ENCODE peak calls at places on chromosome 16, in five cellular contexts. One of them, this sample, is unnamed.

GRCh38 chr16:67167588-67167987 is 2.8 kb upstream of the NOL3 start:
- DNase-seq in astrocyte of the cerebellum: no peak
- DNase-seq in midbrain: no peak
- DNase-seq in NCI-H345: no peak
- DNase-seq in bronchial epithelial cell: no peak
- DNase-seq in this sample: no peak

GRCh38 chr16:75029854-75030253 is 31.0 kb downstream of the ZNRF1 start:
- DNase-seq in midbrain: no peak
- DNase-seq in astrocyte of the cerebellum: no peak
- DNase-seq in NCI-H345: no peak
- DNase-seq in bronchial epithelial cell: peak
- DNase-seq in this sample: no peak

GRCh38 chr16:66026211-66026610 is 340.3 kb upstream of the CDH5 start:
- DNase-seq in NCI-H345: peak
- DNase-seq in midbrain: no peak
- DNase-seq in astrocyte of the cerebellum: no peak
- DNase-seq in bronchial epithelial cell: no peak
- DNase-seq in this sample: no peak

GRCh38 chr16:67719778-67720144 is 645 bp upstream of the GFOD2 start:
- DNase-seq in midbrain: peak
- DNase-seq in bronchial epithelial cell: peak
- DNase-seq in astrocyte of the cerebellum: peak
- DNase-seq in NCI-H345: peak
- DNase-seq in this sample: peak

GRCh38 chr16:1678500-1679098 is 520 bp downstream of the JPT2 start:
- DNase-seq in astrocyte of the cerebellum: no peak
- DNase-seq in NCI-H345: peak
- DNase-seq in midbrain: no peak
- DNase-seq in bronchial epithelial cell: peak
- DNase-seq in this sample: no peak

GRCh38 chr16:82016268-82016667 is 5.0 kb upstream of the SDR42E1 start:
- DNase-seq in bronchial epithelial cell: peak
- DNase-seq in midbrain: no peak
- DNase-seq in astrocyte of the cerebellum: peak
- DNase-seq in NCI-H345: no peak
- DNase-seq in this sample: no peak

GRCh38 chr16:79994413-79994812 is 393.9 kb upstream of the MAF start:
- DNase-seq in midbrain: peak
- DNase-seq in bronchial epithelial cell: no peak
- DNase-seq in astrocyte of the cerebellum: no peak
- DNase-seq in NCI-H345: no peak
- DNase-seq in this sample: peak

GRCh38 chr16:89044394-89045180 is 49.1 kb upstream of the ACSF3 start:
- DNase-seq in astrocyte of the cerebellum: no peak
- DNase-seq in bronchial epithelial cell: no peak
- DNase-seq in NCI-H345: no peak
- DNase-seq in midbrain: no peak
- DNase-seq in this sample: peak

GRCh38 chr16:88200896-88201185 is 181.9 kb upstream of the ZNF469 start:
- DNase-seq in midbrain: no peak
- DNase-seq in astrocyte of the cerebellum: no peak
- DNase-seq in NCI-H345: no peak
- DNase-seq in bronchial epithelial cell: no peak
- DNase-seq in this sample: no peak

GRCh38 chr16:8944113-8944765 is 19.5 kb downstream of the USP7 start:
- DNase-seq in bronchial epithelial cell: no peak
- DNase-seq in midbrain: no peak
- DNase-seq in astrocyte of the cerebellum: no peak
- DNase-seq in NCI-H345: no peak
- DNase-seq in this sample: no peak

GRCh38 chr16:64470916-64471315 is 650.9 kb downstream of the CDH11 start:
- DNase-seq in bronchial epithelial cell: no peak
- DNase-seq in NCI-H345: no peak
- DNase-seq in astrocyte of the cerebellum: no peak
- DNase-seq in midbrain: no peak
- DNase-seq in this sample: no peak

GRCh38 chr16:86978445-86979030 is 338.7 kb downstream of the C16orf95 start:
- DNase-seq in NCI-H345: no peak
- DNase-seq in astrocyte of the cerebellum: no peak
- DNase-seq in bronchial epithelial cell: no peak
- DNase-seq in midbrain: no peak
- DNase-seq in this sample: no peak

GRCh38 chr16:3363793-3364192 is 8.1 kb downstream of the OR2C1 start:
- DNase-seq in astrocyte of the cerebellum: no peak
- DNase-seq in midbrain: no peak
- DNase-seq in NCI-H345: no peak
- DNase-seq in bronchial epithelial cell: no peak
- DNase-seq in this sample: no peak

GRCh38 chr16:53781023-53781605 is 77.2 kb downstream of the FTO start:
- DNase-seq in midbrain: no peak
- DNase-seq in bronchial epithelial cell: peak
- DNase-seq in astrocyte of the cerebellum: no peak
- DNase-seq in NCI-H345: no peak
- DNase-seq in this sample: no peak

GRCh38 chr16:49458656-49459445 is 85.2 kb downstream of the C16orf78 start:
- DNase-seq in bronchial epithelial cell: no peak
- DNase-seq in NCI-H345: no peak
- DNase-seq in astrocyte of the cerebellum: no peak
- DNase-seq in midbrain: no peak
- DNase-seq in this sample: peak

GRCh38 chr16:3020604-3021448 is 658 bp downstream of the TNFRSF12A start:
- DNase-seq in NCI-H345: peak
- DNase-seq in midbrain: peak
- DNase-seq in astrocyte of the cerebellum: peak
- DNase-seq in bronchial epithelial cell: peak
- DNase-seq in this sample: peak

GRCh38 chr16:1367486-1368174 is 15.9 kb downstream of the GNPTG start:
- DNase-seq in NCI-H345: no peak
- DNase-seq in bronchial epithelial cell: no peak
- DNase-seq in astrocyte of the cerebellum: no peak
- DNase-seq in midbrain: no peak
- DNase-seq in this sample: no peak

GRCh38 chr16:22161999-22162657 is at the start of gene SDR42E2:
- DNase-seq in bronchial epithelial cell: no peak
- DNase-seq in midbrain: no peak
- DNase-seq in NCI-H345: peak
- DNase-seq in astrocyte of the cerebellum: no peak
- DNase-seq in this sample: no peak

GRCh38 chr16:16093625-16094332 is 129.5 kb downstream of the ABCC6 start:
- DNase-seq in bronchial epithelial cell: no peak
- DNase-seq in astrocyte of the cerebellum: no peak
- DNase-seq in NCI-H345: no peak
- DNase-seq in midbrain: no peak
- DNase-seq in this sample: no peak

GRCh38 chr16:67163164-67163902 is 1.2 kb upstream of the HSF4 start:
- DNase-seq in midbrain: peak
- DNase-seq in bronchial epithelial cell: no peak
- DNase-seq in astrocyte of the cerebellum: no peak
- DNase-seq in NCI-H345: peak
- DNase-seq in this sample: peak

GRCh38 chr16:81549547-81550411 is 105.2 kb downstream of the CMIP start:
- DNase-seq in bronchial epithelial cell: no peak
- DNase-seq in midbrain: no peak
- DNase-seq in astrocyte of the cerebellum: no peak
- DNase-seq in NCI-H345: no peak
- DNase-seq in this sample: no peak

GRCh38 chr16:48291303-48291702 is 44.0 kb upstream of the ABCC11 start:
- DNase-seq in NCI-H345: no peak
- DNase-seq in midbrain: no peak
- DNase-seq in astrocyte of the cerebellum: no peak
- DNase-seq in bronchial epithelial cell: peak
- DNase-seq in this sample: no peak

GRCh38 chr16:77043076-77043475 is 147.9 kb upstream of the MON1B start:
- DNase-seq in astrocyte of the cerebellum: no peak
- DNase-seq in bronchial epithelial cell: peak
- DNase-seq in NCI-H345: no peak
- DNase-seq in midbrain: no peak
- DNase-seq in this sample: no peak

GRCh38 chr16:9441021-9441420 is 349.6 kb downstream of the HAPSTR1 start:
- DNase-seq in astrocyte of the cerebellum: no peak
- DNase-seq in NCI-H345: no peak
- DNase-seq in midbrain: no peak
- DNase-seq in bronchial epithelial cell: no peak
- DNase-seq in this sample: no peak

GRCh38 chr16:89658221-89658879 is 714 bp downstream of the SPATA33 start:
- DNase-seq in bronchial epithelial cell: no peak
- DNase-seq in astrocyte of the cerebellum: no peak
- DNase-seq in NCI-H345: no peak
- DNase-seq in midbrain: no peak
- DNase-seq in this sample: no peak

GRCh38 chr16:22727285-22728166 is 86.4 kb upstream of the HS3ST2 start:
- DNase-seq in bronchial epithelial cell: peak
- DNase-seq in NCI-H345: peak
- DNase-seq in astrocyte of the cerebellum: no peak
- DNase-seq in midbrain: no peak
- DNase-seq in this sample: no peak

GRCh38 chr16:48535831-48536599 is 74.0 kb downstream of the N4BP1 start:
- DNase-seq in astrocyte of the cerebellum: no peak
- DNase-seq in bronchial epithelial cell: peak
- DNase-seq in midbrain: peak
- DNase-seq in NCI-H345: no peak
- DNase-seq in this sample: no peak

GRCh38 chr16:4693956-4694663 is 748 bp downstream of the NUDT16L1 start:
- DNase-seq in astrocyte of the cerebellum: no peak
- DNase-seq in bronchial epithelial cell: no peak
- DNase-seq in midbrain: no peak
- DNase-seq in NCI-H345: peak
- DNase-seq in this sample: peak

GRCh38 chr16:27188633-27189032 is 14.7 kb upstream of the KDM8 start:
- DNase-seq in astrocyte of the cerebellum: no peak
- DNase-seq in bronchial epithelial cell: no peak
- DNase-seq in NCI-H345: no peak
- DNase-seq in midbrain: no peak
- DNase-seq in this sample: no peak

GRCh38 chr16:4420703-4421102 is 4.3 kb upstream of the CORO7 start:
- DNase-seq in bronchial epithelial cell: no peak
- DNase-seq in midbrain: no peak
- DNase-seq in astrocyte of the cerebellum: no peak
- DNase-seq in NCI-H345: no peak
- DNase-seq in this sample: no peak

GRCh38 chr16:53482123-53482522 is 20.9 kb downstream of the AKTIP start:
- DNase-seq in midbrain: no peak
- DNase-seq in NCI-H345: no peak
- DNase-seq in astrocyte of the cerebellum: no peak
- DNase-seq in bronchial epithelial cell: peak
- DNase-seq in this sample: no peak

GRCh38 chr16:57325458-57325857 is 33.1 kb upstream of the CCL22 start:
- DNase-seq in bronchial epithelial cell: no peak
- DNase-seq in astrocyte of the cerebellum: no peak
- DNase-seq in midbrain: no peak
- DNase-seq in NCI-H345: no peak
- DNase-seq in this sample: no peak

GRCh38 chr16:28042856-28043255 is 20.7 kb downstream of the GSG1L start:
- DNase-seq in NCI-H345: no peak
- DNase-seq in bronchial epithelial cell: no peak
- DNase-seq in midbrain: no peak
- DNase-seq in astrocyte of the cerebellum: peak
- DNase-seq in this sample: no peak

This sample was measured in head of caudate nucleus.